ENCODE peak calls at places on chromosomes 11 and 22, in six cellular contexts. One of them, this sample, is unnamed.

GRCh38 chr11:1876361-1877063 is 15.2 kb downstream of the PRR33 start:
- DNase-seq in trophoblast cell: no peak
- DNase-seq in IMR-90: no peak
- DNase-seq in H9: peak; percentile 77
- DNase-seq in mesenchymal stem cell: peak; percentile 63
- DNase-seq in H1: peak; percentile 25
- DNase-seq in this sample: no peak

GRCh38 chr11:5631969-5632635 is 7.3 kb downstream of the TRIM34 start:
- DNase-seq in trophoblast cell: peak; percentile 51
- DNase-seq in IMR-90: no peak
- DNase-seq in H9: no peak
- DNase-seq in mesenchymal stem cell: no peak
- DNase-seq in H1: no peak
- DNase-seq in this sample: no peak

GRCh38 chr11:65308281-65308891 is 6.3 kb upstream of the CDC42EP2 start:
- DNase-seq in trophoblast cell: peak; percentile 16
- DNase-seq in IMR-90: no peak
- DNase-seq in H9: no peak
- DNase-seq in mesenchymal stem cell: peak; percentile 58
- DNase-seq in H1: no peak
- DNase-seq in this sample: no peak

GRCh38 chr11:14424096-14424495 is 65.1 kb upstream of the RRAS2 start:
- DNase-seq in trophoblast cell: no peak
- DNase-seq in IMR-90: peak; percentile 80
- DNase-seq in H9: no peak
- DNase-seq in mesenchymal stem cell: peak; percentile 80
- DNase-seq in H1: no peak
- DNase-seq in this sample: no peak

GRCh38 chr11:1877211-1878133 is 14.2 kb downstream of the PRR33 start:
- DNase-seq in trophoblast cell: no peak
- DNase-seq in IMR-90: no peak
- DNase-seq in H9: no peak
- DNase-seq in mesenchymal stem cell: peak; percentile 44
- DNase-seq in H1: no peak
- DNase-seq in this sample: no peak

GRCh38 chr11:2270322-2271076 is at the start of gene ASCL2:
- DNase-seq in trophoblast cell: peak; percentile 89
- DNase-seq in IMR-90: no peak
- DNase-seq in H9: peak; percentile 32
- DNase-seq in mesenchymal stem cell: no peak
- DNase-seq in H1: no peak
- DNase-seq in this sample: no peak

GRCh38 chr11:76919887-76920746 is 59.4 kb downstream of the ACER3 start:
- DNase-seq in trophoblast cell: peak; percentile 63
- DNase-seq in IMR-90: peak; percentile 81
- DNase-seq in H9: peak; percentile 71
- DNase-seq in mesenchymal stem cell: peak; percentile 84
- DNase-seq in H1: no peak
- DNase-seq in this sample: peak; percentile 76

GRCh38 chr11:2445107-2445947 is 519 bp downstream of the KCNQ1 start:
- DNase-seq in trophoblast cell: no peak
- DNase-seq in IMR-90: no peak
- DNase-seq in H9: no peak
- DNase-seq in mesenchymal stem cell: no peak
- DNase-seq in H1: no peak
- DNase-seq in this sample: no peak

GRCh38 chr22:37147186-37147990 is 2.3 kb downstream of the IL2RB start:
- DNase-seq in trophoblast cell: no peak
- DNase-seq in IMR-90: no peak
- DNase-seq in H9: no peak
- DNase-seq in mesenchymal stem cell: peak; percentile 10
- DNase-seq in H1: no peak
- DNase-seq in this sample: no peak

GRCh38 chr22:30922151-30922611 is 46.4 kb downstream of the MORC2 start:
- DNase-seq in trophoblast cell: peak; percentile 61
- DNase-seq in IMR-90: peak; percentile 27
- DNase-seq in H9: no peak
- DNase-seq in mesenchymal stem cell: no peak
- DNase-seq in H1: no peak
- DNase-seq in this sample: no peak

GRCh38 chr11:7501894-7502293 is 11.9 kb upstream of the PPFIBP2 start:
- DNase-seq in trophoblast cell: no peak
- DNase-seq in IMR-90: no peak
- DNase-seq in H9: no peak
- DNase-seq in mesenchymal stem cell: no peak
- DNase-seq in H1: no peak
- DNase-seq in this sample: no peak

DNA sequence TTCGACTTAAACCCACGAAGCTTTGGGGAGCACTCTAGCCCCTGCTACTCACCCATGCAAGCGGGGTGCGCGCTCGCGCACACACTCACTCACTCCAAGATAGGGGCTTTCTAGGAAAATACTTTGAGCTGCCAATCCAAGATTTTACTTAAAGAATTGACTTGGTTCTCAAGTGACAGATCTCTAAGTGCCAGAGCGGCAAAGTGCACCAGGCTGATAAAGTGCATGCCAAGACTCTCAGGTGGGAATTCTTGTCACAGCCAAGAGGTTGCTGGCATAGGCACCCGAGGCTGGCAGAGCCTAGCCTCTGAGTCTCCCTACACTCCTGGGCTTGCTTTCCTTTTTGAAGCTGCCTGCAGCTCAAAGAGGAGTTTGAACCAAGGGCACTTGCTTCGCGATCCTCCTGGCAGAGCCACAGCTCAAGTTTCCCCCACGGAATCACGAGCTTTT is 2.6 kb upstream of the ADM start:
- DNase-seq in trophoblast cell: no peak
- DNase-seq in IMR-90: no peak
- DNase-seq in H9: no peak
- DNase-seq in mesenchymal stem cell: peak; percentile 69
- DNase-seq in H1: no peak
- DNase-seq in this sample: no peak
- H3K14ac ChIP-seq in trophoblast cell: peak overlapping the region; percentile 94
- H3K14ac ChIP-seq in IMR-90: peak overlapping the region; percentile 100
- H3K14ac ChIP-seq in H9: no peak overlapping the region
- H3K14ac ChIP-seq in mesenchymal stem cell: no peak overlapping the region
- H3K14ac ChIP-seq in H1: no peak overlapping the region
- H3K14ac ChIP-seq in this sample: no peak overlapping the region

DNA sequence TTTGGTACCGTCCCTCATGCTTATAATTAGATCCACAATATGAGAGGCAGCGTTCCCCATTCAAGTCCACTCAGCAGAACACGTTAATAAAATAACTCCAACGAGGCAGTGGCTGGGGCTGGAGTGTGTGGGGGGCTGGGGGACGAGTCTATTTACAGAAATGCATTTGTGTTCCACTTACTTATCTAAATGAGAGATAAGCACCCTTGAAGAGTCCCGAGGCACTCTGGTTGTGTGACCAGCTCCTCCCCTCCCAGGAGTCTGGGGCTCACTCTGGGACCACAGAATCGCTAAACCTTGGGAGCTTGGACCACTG is 14.6 kb downstream of the PHF21B start:
- DNase-seq in trophoblast cell: no peak
- DNase-seq in IMR-90: no peak
- DNase-seq in H9: no peak
- DNase-seq in mesenchymal stem cell: no peak
- DNase-seq in H1: no peak
- DNase-seq in this sample: no peak
- H3K27me3 ChIP-seq in trophoblast cell: no peaks in the 10 kb centered on the region
- H3K27me3 ChIP-seq in IMR-90: peaks cover 57% of the 10 kb centered on the region
- H3K27me3 ChIP-seq in H9: no peaks in the 10 kb centered on the region
- H3K27me3 ChIP-seq in mesenchymal stem cell: peaks cover 25% of the 10 kb centered on the region
- H3K27me3 ChIP-seq in H1: no peaks in the 10 kb centered on the region
- H3K27me3 ChIP-seq in this sample: no peaks in the 10 kb centered on the region

DNA sequence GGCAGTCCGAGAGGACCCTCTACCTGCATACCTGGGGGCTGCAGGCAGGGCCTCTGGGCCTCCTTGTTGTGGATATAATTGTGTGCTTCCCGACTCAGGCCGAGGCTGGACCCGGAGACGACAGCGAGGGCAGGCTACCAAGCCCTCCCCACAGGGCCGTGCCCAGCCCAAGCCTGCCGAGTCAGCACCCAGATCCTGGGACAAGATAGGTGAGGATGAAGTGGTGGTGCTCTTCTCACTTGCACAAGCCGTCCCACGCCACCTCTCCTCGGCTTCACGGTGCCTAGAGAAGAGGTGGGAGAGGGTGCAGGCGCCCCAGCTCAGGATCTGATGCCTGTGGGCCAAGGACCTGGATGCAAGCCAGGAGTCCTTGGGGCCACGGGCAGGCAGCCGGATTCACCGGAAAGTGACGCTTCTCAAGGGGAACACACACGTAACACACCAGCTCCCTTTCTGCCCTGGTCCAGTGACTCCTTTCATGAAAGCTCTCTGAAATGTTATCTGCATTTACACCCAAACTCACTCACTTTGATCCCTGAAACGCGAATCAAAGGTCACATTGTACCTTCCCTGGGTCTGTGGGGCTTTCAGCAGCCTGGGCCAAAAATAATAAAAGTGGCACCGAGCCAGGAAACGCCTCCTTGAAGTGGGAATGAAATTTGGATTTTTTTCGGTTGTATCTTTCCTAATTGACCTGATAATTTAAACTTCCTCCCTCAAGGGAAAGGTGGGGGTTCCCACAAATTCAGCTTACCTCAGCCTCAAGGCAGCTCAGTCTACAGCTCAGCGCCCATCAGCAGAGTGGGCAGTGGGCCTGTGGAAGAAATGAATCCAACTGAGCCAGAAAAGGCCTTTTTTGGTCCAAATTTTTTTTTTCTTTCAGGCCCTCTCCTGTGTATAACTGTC is 1.1 kb upstream of the GNB1L start:
- DNase-seq in trophoblast cell: no peak
- DNase-seq in IMR-90: peak; percentile 35
- DNase-seq in H9: peak; percentile 58
- DNase-seq in mesenchymal stem cell: peak; percentile 46
- DNase-seq in H1: no peak
- DNase-seq in this sample: no peak
- H3K23ac ChIP-seq in trophoblast cell: no peak overlapping the region
- H3K23ac ChIP-seq in IMR-90: peak overlapping the region; percentile 81
- H3K23ac ChIP-seq in H9: no peak overlapping the region
- H3K23ac ChIP-seq in mesenchymal stem cell: peak overlapping the region; percentile 74
- H3K23ac ChIP-seq in H1: no peak overlapping the region
- H3K23ac ChIP-seq in this sample: peak overlapping the region; percentile 100

DNA sequence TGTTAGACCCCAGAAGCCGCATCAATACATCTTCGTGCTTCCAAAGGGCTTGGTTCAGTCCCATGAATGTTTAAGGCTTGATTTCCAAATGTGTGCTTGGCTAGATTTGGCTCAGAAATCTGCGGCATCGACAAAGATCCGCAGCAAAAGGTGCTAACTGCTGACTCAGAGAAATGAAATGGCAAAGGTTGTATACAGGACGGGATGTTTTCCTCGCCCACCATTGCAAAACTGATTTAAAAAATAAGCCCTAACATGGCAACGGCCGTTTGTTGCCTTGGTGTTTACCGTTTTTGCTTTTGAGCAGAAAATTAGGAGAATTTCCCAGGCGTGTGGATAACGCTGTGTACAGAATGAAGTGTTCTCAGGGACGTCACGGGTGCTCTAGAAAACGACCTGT is 70.1 kb downstream of the ARHGAP8 start:
- DNase-seq in trophoblast cell: no peak
- DNase-seq in IMR-90: no peak
- DNase-seq in H9: no peak
- DNase-seq in mesenchymal stem cell: no peak
- DNase-seq in H1: no peak
- DNase-seq in this sample: no peak
- H3K14ac ChIP-seq in trophoblast cell: no peak overlapping the region
- H3K14ac ChIP-seq in IMR-90: no peak overlapping the region
- H3K14ac ChIP-seq in H9: no peak overlapping the region
- H3K14ac ChIP-seq in mesenchymal stem cell: no peak overlapping the region
- H3K14ac ChIP-seq in H1: no peak overlapping the region
- H3K14ac ChIP-seq in this sample: no peak overlapping the region

DNA sequence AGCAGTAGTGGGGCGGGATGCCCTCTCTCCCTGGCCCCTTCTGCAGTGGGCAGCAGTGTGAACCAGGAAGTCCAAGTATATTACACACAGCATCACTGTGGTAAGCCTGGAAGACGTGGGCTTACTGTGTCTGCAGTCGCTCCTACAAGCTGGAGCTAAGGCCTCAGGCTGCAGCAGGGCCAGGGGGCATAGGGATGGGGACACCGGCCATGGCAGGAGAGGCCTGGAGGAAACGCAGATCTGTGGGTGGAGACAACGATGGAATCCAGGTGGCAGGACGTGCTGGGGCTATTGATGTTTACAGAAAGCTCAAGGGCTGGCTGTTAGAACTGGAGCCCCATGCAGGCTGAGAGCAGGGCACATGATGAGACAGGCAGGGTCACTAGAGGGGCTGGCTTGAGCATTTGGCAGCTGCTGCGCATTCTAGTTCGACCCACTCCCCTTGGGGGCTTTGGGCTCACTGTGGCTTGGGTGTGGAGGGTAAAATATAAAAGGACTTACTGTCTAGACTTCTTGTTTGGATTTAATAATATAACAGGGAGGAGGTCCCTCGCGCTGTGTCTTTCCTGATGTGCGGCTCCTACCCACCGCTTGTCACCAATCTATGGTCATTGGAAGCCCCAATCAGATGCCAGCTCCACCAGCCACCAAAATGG is 539.5 kb downstream of the TBC1D22A start:
- DNase-seq in trophoblast cell: no peak
- DNase-seq in IMR-90: no peak
- DNase-seq in H9: no peak
- DNase-seq in mesenchymal stem cell: no peak
- DNase-seq in H1: no peak
- DNase-seq in this sample: no peak
- H3K27me3 ChIP-seq in trophoblast cell: no peaks in the 10 kb centered on the region
- H3K27me3 ChIP-seq in IMR-90: no peaks in the 10 kb centered on the region
- H3K27me3 ChIP-seq in H9: no peaks in the 10 kb centered on the region
- H3K27me3 ChIP-seq in mesenchymal stem cell: no peaks in the 10 kb centered on the region
- H3K27me3 ChIP-seq in H1: no peaks in the 10 kb centered on the region
- H3K27me3 ChIP-seq in this sample: no peaks in the 10 kb centered on the region

GRCh38 chr11:120994460-120994859 is 29.4 kb upstream of the TBCEL start:
- DNase-seq in trophoblast cell: no peak
- DNase-seq in IMR-90: no peak
- DNase-seq in H9: no peak
- DNase-seq in mesenchymal stem cell: no peak
- DNase-seq in H1: no peak
- DNase-seq in this sample: no peak

GRCh38 chr11:120995184-120995583 is 28.7 kb upstream of the TBCEL start:
- DNase-seq in trophoblast cell: no peak
- DNase-seq in IMR-90: no peak
- DNase-seq in H9: no peak
- DNase-seq in mesenchymal stem cell: no peak
- DNase-seq in H1: no peak
- DNase-seq in this sample: no peak

GRCh38 chr11:120996973-120997372 is 26.9 kb upstream of the TBCEL start:
- DNase-seq in trophoblast cell: no peak
- DNase-seq in IMR-90: no peak
- DNase-seq in H9: no peak
- DNase-seq in mesenchymal stem cell: no peak
- DNase-seq in H1: no peak
- DNase-seq in this sample: no peak

GRCh38 chr11:120991830-120992686 is 31.8 kb upstream of the TBCEL start:
- DNase-seq in trophoblast cell: no peak
- DNase-seq in IMR-90: no peak
- DNase-seq in H9: no peak
- DNase-seq in mesenchymal stem cell: no peak
- DNase-seq in H1: no peak
- DNase-seq in this sample: no peak
- H3K23ac ChIP-seq in trophoblast cell: peak overlapping the region; percentile 52
- H3K23ac ChIP-seq in IMR-90: no peak overlapping the region
- H3K23ac ChIP-seq in H9: peak overlapping the region; percentile 8
- H3K23ac ChIP-seq in mesenchymal stem cell: peak overlapping the region; percentile 9
- H3K23ac ChIP-seq in H1: no peak overlapping the region
- H3K23ac ChIP-seq in this sample: peak overlapping the region; percentile 87